ENCODE peak calls at places on chromosomes 13 and 19, in five cellular contexts. One of them, this sample, is unnamed.

GRCh38 chr19:6739884-6740588 is 556 bp downstream of the TRIP10 start:
- DNase-seq in H9: peak
- DNase-seq in A549: peak
- DNase-seq in OCI-LY7: peak
- DNase-seq in thoracic aorta: no peak
- DNase-seq in this sample: no peak

GRCh38 chr13:46656786-46657185 is 103.8 kb downstream of the LRCH1 start:
- DNase-seq in OCI-LY7: no peak
- DNase-seq in A549: no peak
- DNase-seq in thoracic aorta: no peak
- DNase-seq in H9: no peak
- DNase-seq in this sample: no peak

GRCh38 chr19:10639836-10640235 is 14.3 kb upstream of the ILF3 start:
- DNase-seq in thoracic aorta: no peak
- DNase-seq in OCI-LY7: no peak
- DNase-seq in H9: no peak
- DNase-seq in A549: no peak
- DNase-seq in this sample: no peak

GRCh38 chr19:55041627-55042343 is 3.7 kb upstream of the GP6 start:
- DNase-seq in A549: no peak
- DNase-seq in H9: no peak
- DNase-seq in OCI-LY7: no peak
- DNase-seq in thoracic aorta: no peak
- DNase-seq in this sample: no peak

GRCh38 chr19:29841559-29842367 is 30.0 kb downstream of the CCNE1 start:
- DNase-seq in A549: peak
- DNase-seq in H9: peak
- DNase-seq in OCI-LY7: peak
- DNase-seq in thoracic aorta: no peak
- DNase-seq in this sample: no peak

GRCh38 chr19:1574763-1575162 is 6.6 kb upstream of the MEX3D start:
- DNase-seq in thoracic aorta: no peak
- DNase-seq in OCI-LY7: no peak
- DNase-seq in H9: no peak
- DNase-seq in A549: no peak
- DNase-seq in this sample: no peak

GRCh38 chr19:14127929-14128509 is 8.4 kb downstream of the ASF1B start:
- DNase-seq in OCI-LY7: peak
- DNase-seq in H9: no peak
- DNase-seq in thoracic aorta: no peak
- DNase-seq in A549: no peak
- DNase-seq in this sample: no peak

GRCh38 chr13:96934889-96935490 is 59.3 kb downstream of the OXGR1 start:
- DNase-seq in OCI-LY7: no peak
- DNase-seq in thoracic aorta: no peak
- DNase-seq in H9: no peak
- DNase-seq in A549: no peak
- DNase-seq in this sample: no peak

GRCh38 chr19:7386308-7386707 is 37.6 kb downstream of the ARHGEF18 start:
- DNase-seq in thoracic aorta: no peak
- DNase-seq in A549: peak
- DNase-seq in H9: peak
- DNase-seq in OCI-LY7: no peak
- DNase-seq in this sample: no peak

GRCh38 chr13:71290963-71291937 is 575.8 kb downstream of the DACH1 start:
- DNase-seq in thoracic aorta: no peak
- DNase-seq in A549: peak
- DNase-seq in OCI-LY7: peak
- DNase-seq in H9: no peak
- DNase-seq in this sample: peak

GRCh38 chr13:33611016-33611805 is 206.7 kb upstream of the RFC3 start:
- DNase-seq in H9: no peak
- DNase-seq in OCI-LY7: no peak
- DNase-seq in thoracic aorta: peak
- DNase-seq in A549: no peak
- DNase-seq in this sample: no peak

GRCh38 chr13:73938375-73939070 is 195.7 kb downstream of the KLF12 start:
- DNase-seq in OCI-LY7: no peak
- DNase-seq in thoracic aorta: no peak
- DNase-seq in A549: peak
- DNase-seq in H9: no peak
- DNase-seq in this sample: no peak

GRCh38 chr13:101416181-101417042 is at the start of gene NALCN:
- DNase-seq in H9: peak
- DNase-seq in thoracic aorta: no peak
- DNase-seq in OCI-LY7: no peak
- DNase-seq in A549: peak
- DNase-seq in this sample: no peak

GRCh38 chr13:84121456-84121855 is 239.2 kb upstream of the SLITRK1 start:
- DNase-seq in A549: no peak
- DNase-seq in OCI-LY7: no peak
- DNase-seq in H9: no peak
- DNase-seq in thoracic aorta: no peak
- DNase-seq in this sample: no peak

GRCh38 chr19:50792852-50793250 is 2.6 kb downstream of the ACP4 start:
- DNase-seq in OCI-LY7: no peak
- DNase-seq in A549: no peak
- DNase-seq in H9: no peak
- DNase-seq in thoracic aorta: no peak
- DNase-seq in this sample: no peak

GRCh38 chr13:25281193-25281936 is 5.9 kb downstream of the MTMR6 start:
- DNase-seq in H9: no peak
- DNase-seq in OCI-LY7: peak
- DNase-seq in A549: no peak
- DNase-seq in thoracic aorta: no peak
- DNase-seq in this sample: no peak

GRCh38 chr19:1489463-1489971 is 633 bp downstream of the PCSK4 start:
- DNase-seq in thoracic aorta: no peak
- DNase-seq in OCI-LY7: no peak
- DNase-seq in H9: no peak
- DNase-seq in A549: no peak
- DNase-seq in this sample: no peak

GRCh38 chr19:54287456-54287855 is 6.5 kb upstream of the LILRB2 start:
- DNase-seq in thoracic aorta: no peak
- DNase-seq in OCI-LY7: no peak
- DNase-seq in A549: no peak
- DNase-seq in H9: no peak
- DNase-seq in this sample: no peak

GRCh38 chr13:83440465-83440864 is 441.8 kb downstream of the SLITRK1 start:
- DNase-seq in A549: no peak
- DNase-seq in thoracic aorta: no peak
- DNase-seq in H9: no peak
- DNase-seq in OCI-LY7: no peak
- DNase-seq in this sample: no peak

GRCh38 chr19:35585844-35586243 is at the start of gene PMIS2:
- DNase-seq in OCI-LY7: peak
- DNase-seq in H9: peak
- DNase-seq in thoracic aorta: no peak
- DNase-seq in A549: peak
- DNase-seq in this sample: no peak

GRCh38 chr19:50921391-50922315 is 10.5 kb upstream of the KLK4 start:
- DNase-seq in H9: no peak
- DNase-seq in thoracic aorta: no peak
- DNase-seq in A549: peak
- DNase-seq in OCI-LY7: no peak
- DNase-seq in this sample: no peak

GRCh38 chr19:56404705-56405056 is 549 bp downstream of the ZNF583 start:
- DNase-seq in A549: no peak
- DNase-seq in H9: no peak
- DNase-seq in thoracic aorta: no peak
- DNase-seq in OCI-LY7: no peak
- DNase-seq in this sample: no peak
- H3K27ac ChIP-seq in A549: peak
- H3K27ac ChIP-seq in H9: no peak
- H3K27ac ChIP-seq in thoracic aorta: no peak
- H3K27ac ChIP-seq in OCI-LY7: no peak
- H3K27ac ChIP-seq in this sample: no peak

GRCh38 chr19:16345457-16345856 is 20.8 kb downstream of the KLF2 start:
- DNase-seq in H9: no peak
- DNase-seq in OCI-LY7: no peak
- DNase-seq in thoracic aorta: no peak
- DNase-seq in A549: no peak
- DNase-seq in this sample: no peak

GRCh38 chr19:16351133-16351809 is 26.6 kb downstream of the KLF2 start:
- DNase-seq in H9: no peak
- DNase-seq in OCI-LY7: no peak
- DNase-seq in thoracic aorta: no peak
- DNase-seq in A549: peak
- DNase-seq in this sample: no peak

GRCh38 chr19:16349551-16350171 is 25.0 kb downstream of the KLF2 start:
- DNase-seq in A549: no peak
- DNase-seq in thoracic aorta: no peak
- DNase-seq in OCI-LY7: no peak
- DNase-seq in H9: no peak
- DNase-seq in this sample: no peak

GRCh38 chr19:16343156-16343555 is 18.5 kb downstream of the KLF2 start:
- DNase-seq in OCI-LY7: no peak
- DNase-seq in A549: no peak
- DNase-seq in H9: no peak
- DNase-seq in thoracic aorta: no peak
- DNase-seq in this sample: no peak

DNA sequence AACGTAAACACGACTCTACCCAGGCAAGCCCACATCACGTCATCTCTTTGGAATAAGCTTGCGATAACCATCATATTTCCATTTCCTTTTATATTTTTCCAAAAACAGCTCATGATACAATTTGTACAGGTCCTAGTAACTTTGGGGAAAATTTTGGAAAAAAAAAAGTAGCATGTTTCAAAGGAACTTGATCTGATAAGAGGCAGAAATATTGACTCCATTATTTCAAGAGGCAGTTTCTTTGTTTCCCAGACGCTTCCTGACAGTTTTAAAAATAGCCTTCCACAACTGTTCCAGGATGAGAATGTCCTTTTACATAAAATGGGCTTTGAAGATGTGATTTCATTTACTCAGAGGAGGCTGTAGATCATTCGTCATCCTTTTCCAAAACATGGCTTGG is 23.1 kb downstream of the KLF2 start:
- DNase-seq in H9: no peak
- DNase-seq in A549: no peak
- DNase-seq in OCI-LY7: no peak
- DNase-seq in thoracic aorta: no peak
- DNase-seq in this sample: no peak
- H3K27ac ChIP-seq in H9: no peak
- H3K27ac ChIP-seq in A549: no peak
- H3K27ac ChIP-seq in OCI-LY7: no peak
- H3K27ac ChIP-seq in thoracic aorta: no peak
- H3K27ac ChIP-seq in this sample: no peak

GRCh38 chr19:45168767-45169351 is 8.1 kb upstream of the NKPD1 start:
- DNase-seq in A549: no peak
- DNase-seq in thoracic aorta: no peak
- DNase-seq in OCI-LY7: no peak
- DNase-seq in H9: no peak
- DNase-seq in this sample: no peak

GRCh38 chr19:45163751-45164150 is 3.0 kb upstream of the NKPD1 start:
- DNase-seq in H9: no peak
- DNase-seq in A549: no peak
- DNase-seq in OCI-LY7: no peak
- DNase-seq in thoracic aorta: no peak
- DNase-seq in this sample: no peak

GRCh38 chr19:45169602-45170001 is 8.4 kb downstream of the TRAPPC6A start:
- DNase-seq in thoracic aorta: no peak
- DNase-seq in OCI-LY7: no peak
- DNase-seq in H9: no peak
- DNase-seq in A549: no peak
- DNase-seq in this sample: no peak

GRCh38 chr19:45164577-45165335 is 4.0 kb upstream of the NKPD1 start:
- DNase-seq in H9: peak
- DNase-seq in thoracic aorta: no peak
- DNase-seq in OCI-LY7: peak
- DNase-seq in A549: peak
- DNase-seq in this sample: peak

GRCh38 chr19:45166723-45167252 is 6.0 kb upstream of the NKPD1 start:
- DNase-seq in H9: peak
- DNase-seq in thoracic aorta: no peak
- DNase-seq in OCI-LY7: no peak
- DNase-seq in A549: no peak
- DNase-seq in this sample: no peak
- H3K27ac ChIP-seq in H9: no peak
- H3K27ac ChIP-seq in thoracic aorta: no peak
- H3K27ac ChIP-seq in OCI-LY7: no peak
- H3K27ac ChIP-seq in A549: no peak
- H3K27ac ChIP-seq in this sample: no peak

GRCh38 chr19:16605552-16605951 is 22.5 kb downstream of the MED26 start:
- DNase-seq in A549: no peak
- DNase-seq in thoracic aorta: no peak
- DNase-seq in H9: no peak
- DNase-seq in OCI-LY7: no peak
- DNase-seq in this sample: no peak
- H3K27ac ChIP-seq in A549: no peak
- H3K27ac ChIP-seq in thoracic aorta: no peak
- H3K27ac ChIP-seq in H9: no peak
- H3K27ac ChIP-seq in OCI-LY7: peak
- H3K27ac ChIP-seq in this sample: no peak

GRCh38 chr19:3643592-3644313 is 17.2 kb upstream of the CACTIN start:
- DNase-seq in H9: no peak
- DNase-seq in OCI-LY7: no peak
- DNase-seq in A549: no peak
- DNase-seq in thoracic aorta: no peak
- DNase-seq in this sample: no peak
- H3K27ac ChIP-seq in H9: no peak
- H3K27ac ChIP-seq in OCI-LY7: no peak
- H3K27ac ChIP-seq in A549: no peak
- H3K27ac ChIP-seq in thoracic aorta: no peak
- H3K27ac ChIP-seq in this sample: no peak

DNA sequence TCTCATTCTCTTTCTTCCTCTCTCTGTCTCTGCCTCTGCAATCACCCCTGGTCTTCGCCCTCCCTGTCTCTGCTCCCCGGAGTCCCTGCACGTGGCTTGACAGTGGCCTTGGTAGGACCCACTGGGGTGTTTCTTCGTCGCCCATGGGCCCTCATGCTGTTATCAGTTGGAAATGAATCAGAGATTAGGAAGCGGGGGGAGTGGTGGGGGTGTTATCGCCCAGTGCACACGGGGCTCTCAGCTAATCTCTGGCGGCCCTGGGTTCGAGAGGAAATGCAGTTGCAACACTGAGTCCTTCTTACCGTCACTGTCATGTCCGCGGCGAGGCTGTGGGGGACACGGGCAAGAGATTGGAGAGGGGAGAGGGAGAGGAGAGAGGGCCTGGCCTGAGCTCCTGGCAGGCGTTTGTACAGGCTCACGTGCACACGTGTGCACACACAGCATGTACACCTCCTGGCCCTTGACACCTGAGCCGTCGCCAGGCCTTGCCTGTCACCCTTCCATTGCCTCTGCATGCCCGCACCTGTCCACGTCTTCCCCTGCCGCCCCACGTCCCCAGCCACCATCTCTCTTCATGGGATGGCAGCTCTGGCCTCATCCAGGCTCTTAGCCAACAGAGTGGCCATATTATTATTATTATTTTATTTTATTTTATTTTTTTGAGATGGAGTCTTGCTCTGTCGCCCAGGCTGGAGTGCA is 37.8 kb upstream of the SLC7A10 start:
- DNase-seq in thoracic aorta: no peak
- DNase-seq in OCI-LY7: no peak
- DNase-seq in H9: no peak
- DNase-seq in A549: no peak
- DNase-seq in this sample: no peak
- H3K27ac ChIP-seq in thoracic aorta: no peak
- H3K27ac ChIP-seq in OCI-LY7: no peak
- H3K27ac ChIP-seq in H9: no peak
- H3K27ac ChIP-seq in A549: no peak
- H3K27ac ChIP-seq in this sample: no peak

This sample was measured in CD4-positive, alpha-beta T cell.